ENCODE peak calls at places on chromosomes 3 and 15, in seven cellular contexts. G is neuronal stem cell; Q is Jurkat, Clone E6-1; N is AG09309; I is brain microvascular endothelial cell; P is GM12865; X is fibroblast of the aortic adventitia. D is an unnamed sample.

GRCh38 chr3:184505053-184505452 is 56.5 kb upstream of the EPHB3 start:
- DNase-seq in N (peak; percentile 8), P (no peak), X (peak; percentile 66), I (no peak), Q (no peak), G (no peak), D (no peak)

GRCh38 chr3:71397046-71397445 is 186.5 kb downstream of the FOXP1 start:
- DNase-seq in G (no peak), P (peak; percentile 18), X (peak; percentile 52), Q (no peak), N (no peak), I (no peak), D (no peak)

GRCh38 chr3:115074502-115074901 is 72.6 kb downstream of the ZBTB20 start:
- DNase-seq in N (no peak), P (no peak), I (peak; percentile 42), X (peak; percentile 65), Q (no peak), G (no peak), D (no peak)

GRCh38 chr15:92801412-92801773 is 98.7 kb upstream of the CHD2 start:
- DNase-seq in P (no peak), X (peak; percentile 97), I (peak; percentile 84), G (no peak), Q (no peak), N (peak; percentile 86), D (peak; percentile 67)

GRCh38 chr3:138465927-138466326 is 31.5 kb downstream of the ESYT3 start:
- DNase-seq in P (no peak), X (no peak), G (no peak), N (no peak), I (no peak), Q (no peak), D (no peak)

GRCh38 chr3:184016820-184017671 is 638 bp downstream of the ABCC5 start:
- DNase-seq in Q (no peak), I (no peak), N (no peak), G (peak; percentile 58), P (peak; percentile 62), X (peak; percentile 59), D (no peak)

GRCh38 chr3:24965706-24966105 is 462.4 kb upstream of the RARB start:
- DNase-seq in N (no peak), Q (no peak), X (no peak), P (no peak), G (no peak), I (no peak), D (no peak)

GRCh38 chr3:146640955-146641867 is 36.1 kb upstream of the PLSCR5 start:
- DNase-seq in G (peak; percentile 29), X (peak; percentile 69), N (peak; percentile 7), Q (peak; percentile 43), I (peak; percentile 37), P (peak; percentile 43), D (peak; percentile 10)

GRCh38 chr3:63559884-63560283 is 92.6 kb upstream of the SNTN start:
- DNase-seq in X (peak; percentile 50), N (peak; percentile 13), G (no peak), I (no peak), P (no peak), Q (no peak), D (no peak)

GRCh38 chr15:66832679-66833078 is 130.6 kb downstream of the SMAD6 start:
- DNase-seq in X (peak; percentile 97), G (no peak), P (no peak), Q (no peak), N (peak; percentile 89), I (no peak), D (no peak)

GRCh38 chr15:94467034-94467433 is 235.7 kb downstream of the MCTP2 start:
- DNase-seq in P (no peak), Q (no peak), G (no peak), N (no peak), I (no peak), X (no peak), D (no peak)

GRCh38 chr3:196499061-196499460 is 4.5 kb downstream of the RNF168 start:
- DNase-seq in P (no peak), Q (no peak), I (peak; percentile 65), G (no peak), X (peak; percentile 38), N (no peak), D (no peak)

DNA sequence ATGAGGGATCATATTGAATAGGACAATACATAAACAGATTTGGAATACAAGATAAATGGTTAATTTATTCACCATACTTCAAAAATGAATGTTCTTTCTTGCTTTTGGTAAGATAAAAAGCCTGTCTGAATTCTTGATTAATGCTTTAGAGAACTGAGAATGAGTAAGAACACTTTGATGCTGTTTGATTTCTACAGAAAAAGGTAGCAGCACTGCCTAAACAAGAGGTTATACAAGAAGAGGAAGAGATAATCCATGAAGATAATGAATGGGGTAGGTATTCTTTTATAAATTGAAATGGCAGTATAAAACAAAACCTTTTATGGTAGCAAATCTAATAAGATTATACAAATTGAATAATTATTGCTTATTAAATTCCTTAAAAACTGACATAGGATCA is 15.3 kb downstream of the UBA5 start:
- DNase-seq in X (no peak), P (no peak), N (no peak), I (no peak), G (no peak), Q (no peak), D (no peak)
- H3K4me3 ChIP-seq in X (no peak overlapping the region), P (no peak overlapping the region), N (no peak overlapping the region), I (no peak overlapping the region), G (no peak overlapping the region), Q (no peak overlapping the region), D (no peak overlapping the region)

GRCh38 chr3:156606729-156607128 is 51.8 kb upstream of the SSR3 start:
- DNase-seq in N (no peak), Q (no peak), G (no peak), P (peak; percentile 28), X (no peak), I (no peak), D (no peak)
- H3K4me3 ChIP-seq in N (no peak overlapping the region), Q (no peak overlapping the region), G (no peak overlapping the region), P (peak overlapping the region; percentile 6), X (no peak overlapping the region), I (no peak overlapping the region), D (no peak overlapping the region)

GRCh38 chr3:112124901-112125607 is 8.0 kb downstream of the GCSAM start:
- DNase-seq in P (no peak), X (no peak), I (no peak), N (no peak), Q (no peak), G (no peak), D (no peak)
- H3K4me3 ChIP-seq in P (peak overlapping the region; percentile 90), X (no peak overlapping the region), I (no peak overlapping the region), N (no peak overlapping the region), Q (no peak overlapping the region), G (no peak overlapping the region), D (no peak overlapping the region)

GRCh38 chr15:61033938-61034792 is 194.9 kb downstream of the RORA start:
- DNase-seq in P (no peak), X (peak; percentile 22), N (no peak), G (no peak), I (no peak), Q (no peak), D (no peak)
- H3K4me3 ChIP-seq in P (no peak overlapping the region), X (peak overlapping the region; percentile 20), N (no peak overlapping the region), G (no peak overlapping the region), I (no peak overlapping the region), Q (no peak overlapping the region), D (no peak overlapping the region)

DNA sequence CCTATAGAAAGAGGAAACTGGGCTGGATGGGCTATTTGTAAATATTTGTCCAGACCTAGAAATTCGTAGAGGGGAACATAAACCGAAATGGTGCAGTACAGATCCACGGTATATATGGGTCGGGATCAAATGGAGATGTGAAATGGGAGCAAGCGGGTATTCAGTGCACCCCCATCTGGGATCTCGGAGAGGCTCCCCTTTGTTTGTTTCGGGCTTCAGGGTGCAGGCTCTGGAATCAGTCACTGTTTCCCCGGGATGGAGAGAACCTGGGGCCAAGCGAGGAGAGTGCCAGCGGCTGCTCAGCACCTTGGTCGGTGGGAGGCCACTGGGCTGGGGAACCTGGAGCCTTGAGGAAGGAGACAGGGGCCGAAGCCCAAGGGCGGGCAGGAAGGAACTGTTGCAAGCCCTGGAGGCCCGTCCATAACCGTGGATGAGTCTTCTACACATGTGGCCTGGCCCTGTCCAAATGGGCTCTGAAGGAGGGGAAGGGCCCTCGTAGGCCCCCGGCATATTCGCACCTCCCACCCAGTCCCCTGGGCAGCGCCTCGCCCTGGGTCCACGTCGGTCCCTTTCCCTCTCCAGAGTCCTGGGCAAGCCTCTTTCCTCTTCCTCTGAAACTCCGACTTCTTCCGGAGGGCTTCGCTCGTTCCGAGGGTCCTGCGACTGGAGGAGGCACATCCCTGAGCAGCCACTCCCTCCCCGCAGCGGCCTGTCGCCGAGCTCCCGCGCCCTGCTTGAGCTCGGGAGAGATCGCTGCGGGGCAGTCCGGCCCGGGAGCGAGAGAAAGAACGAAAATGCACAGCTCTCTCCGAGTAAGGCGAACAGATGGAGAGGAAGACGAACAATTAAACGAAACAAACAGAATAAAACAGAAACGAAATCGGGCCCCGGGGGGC is 3.0 kb downstream of the ISL2 start:
- DNase-seq in X (peak; percentile 44), P (no peak), G (peak; percentile 57), N (no peak), I (no peak), Q (no peak), D (no peak)
- H3K4me3 ChIP-seq in X (peak overlapping the region; percentile 40), P (peak overlapping the region; percentile 50), G (no peak overlapping the region), N (peak overlapping the region; percentile 18), I (no peak overlapping the region), Q (no peak overlapping the region), D (peak overlapping the region; percentile 18)

DNA sequence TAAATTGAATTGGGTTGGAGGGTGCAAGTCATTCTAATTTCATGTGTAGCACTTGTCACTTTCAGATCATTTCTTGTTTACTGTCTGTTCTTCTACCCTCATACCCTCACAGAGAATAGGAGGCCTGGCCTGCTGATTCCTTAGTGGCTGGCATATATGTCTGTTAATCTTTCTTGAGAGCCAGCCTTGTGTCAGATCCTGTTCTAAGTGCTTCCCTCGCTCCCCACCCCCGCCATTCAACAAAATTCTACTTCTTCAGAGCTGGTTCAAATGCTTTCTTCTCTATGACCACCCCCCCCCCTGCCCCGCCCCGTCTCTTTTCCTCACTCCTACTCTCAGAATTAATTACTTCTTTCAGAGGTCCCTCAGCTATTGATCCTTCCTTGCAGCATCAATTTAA is 1.5 kb upstream of the U2SURP start:
- DNase-seq in N (no peak), X (peak; percentile 26), G (no peak), P (no peak), Q (no peak), I (no peak), D (no peak)
- H3K4me3 ChIP-seq in N (no peak overlapping the region), X (peak overlapping the region; percentile 97), G (no peak overlapping the region), P (no peak overlapping the region), Q (no peak overlapping the region), I (peak overlapping the region; percentile 98), D (peak overlapping the region; percentile 96)

GRCh38 chr3:55690746-55691540 is 203.8 kb upstream of the WNT5A start:
- DNase-seq in X (no peak), N (no peak), Q (peak; percentile 5), I (no peak), G (peak; percentile 51), P (peak; percentile 63), D (no peak)
- H3K4me3 ChIP-seq in X (no peak overlapping the region), N (no peak overlapping the region), Q (no peak overlapping the region), I (no peak overlapping the region), G (no peak overlapping the region), P (no peak overlapping the region), D (no peak overlapping the region)

GRCh38 chr3:31917303-31917903 is 63.7 kb downstream of the OSBPL10 start:
- DNase-seq in P (peak; percentile 63), I (no peak), X (no peak), N (no peak), Q (no peak), G (no peak), D (no peak)
- H3K4me3 ChIP-seq in P (peak overlapping the region; percentile 1), I (no peak overlapping the region), X (no peak overlapping the region), N (no peak overlapping the region), Q (no peak overlapping the region), G (no peak overlapping the region), D (no peak overlapping the region)

D was measured in skeletal muscle cell.